ENCODE peak calls at places on chromosomes 6 and 20, in four cellular contexts. D, I, M and W are unnamed samples.

GRCh38 chr6:47234258-47234933 is 75.3 kb downstream of the TNFRSF21 start:
- DNase-seq in I (no peak), M (no peak), D (no peak), W (no peak)

GRCh38 chr6:67888886-67889681 is 746.0 kb upstream of the ADGRB3 start:
- DNase-seq in M (no peak), I (no peak), D (no peak), W (no peak)

GRCh38 chr20:34390769-34391447 is 27.8 kb downstream of the ITCH start:
- DNase-seq in M (no peak), I (peak), D (no peak), W (no peak)

GRCh38 chr6:11575408-11576033 is 38.0 kb downstream of the TMEM170B start:
- DNase-seq in I (peak), D (peak), M (peak), W (peak)

GRCh38 chr20:6956574-6956973 is 189.1 kb downstream of the BMP2 start:
- DNase-seq in M (no peak), I (no peak), D (no peak), W (no peak)

GRCh38 chr20:63567382-63568169 is 6.5 kb downstream of the HELZ2 start:
- DNase-seq in I (no peak), M (no peak), D (no peak), W (peak)

GRCh38 chr6:84428300-84428907 is 201.0 kb upstream of the CEP162 start:
- DNase-seq in D (peak), I (peak), M (peak), W (no peak)

GRCh38 chr20:57657537-57658446 is 37.6 kb upstream of the ZBP1 start:
- DNase-seq in D (no peak), I (no peak), M (peak), W (no peak)

GRCh38 chr6:89346433-89346832 is 6.1 kb downstream of the UBE2J1 start:
- DNase-seq in M (no peak), D (no peak), I (no peak), W (no peak)

GRCh38 chr6:11263185-11263817 is 30.8 kb upstream of the NEDD9 start:
- DNase-seq in M (no peak), I (no peak), D (peak), W (no peak)

GRCh38 chr20:63696628-63697356 is at the start of gene TNFRSF6B:
- DNase-seq in M (peak), D (no peak), I (no peak), W (no peak)

GRCh38 chr6:29631209-29631810 is 1.7 kb downstream of the GABBR1 start:
- DNase-seq in I (no peak), M (peak), D (no peak), W (no peak)

GRCh38 chr6:116945809-116946208 is 68.8 kb downstream of the RFX6 start:
- DNase-seq in D (no peak), I (no peak), M (no peak), W (no peak)
- TF ChIP-seq YY1 in D (no peak), I (no peak), M (no peak), W (no peak)

GRCh38 chr6:130632288-130632687 is 194.9 kb upstream of the SMLR1 start:
- DNase-seq in I (no peak), D (no peak), M (no peak), W (no peak)
- TF ChIP-seq YY1 in I (no peak), D (no peak), M (no peak), W (no peak)

DNA sequence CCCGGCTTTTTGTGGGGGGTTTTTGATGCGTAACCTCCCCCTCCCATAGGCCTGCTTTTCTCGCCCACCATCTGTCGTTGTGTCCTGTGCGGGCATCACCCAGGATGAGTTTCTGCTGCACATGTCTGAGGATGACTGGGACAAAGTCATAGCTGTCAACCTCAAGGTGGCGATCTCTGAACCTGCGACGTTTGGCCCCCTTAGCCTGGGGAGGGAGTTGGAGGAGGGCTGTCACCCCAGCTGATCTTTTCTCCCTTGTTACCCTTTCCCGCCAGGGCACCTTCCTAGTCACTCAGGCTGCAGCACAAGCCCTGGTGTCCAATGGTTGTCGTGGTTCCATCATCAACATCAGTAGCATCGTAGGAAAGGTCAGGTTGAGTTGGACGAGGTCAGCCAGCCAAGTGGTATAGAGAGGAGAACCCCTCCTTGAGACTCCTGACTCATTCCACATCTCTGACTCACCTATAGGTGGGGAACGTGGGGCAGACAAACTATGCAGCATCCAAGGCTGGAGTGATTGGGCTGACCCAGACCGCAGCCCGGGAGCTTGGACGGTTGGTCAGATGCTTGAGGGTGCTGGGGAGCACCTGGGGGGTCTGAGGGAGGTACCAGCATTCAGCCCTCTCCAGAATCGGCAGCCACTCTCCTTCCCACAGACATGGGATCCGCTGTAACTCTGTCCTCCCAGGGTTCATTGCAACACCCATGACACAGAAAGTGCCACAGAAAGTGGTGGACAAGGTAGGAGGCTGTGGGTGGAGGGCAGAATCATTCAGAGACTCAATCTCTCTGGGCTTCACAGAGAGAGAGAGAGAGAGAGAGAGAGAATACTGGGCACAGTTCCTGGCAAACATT is 944 bp downstream of the HSD17B8 start:
- DNase-seq in M (no peak), I (peak), D (no peak), W (no peak)
- TF ChIP-seq YY1 in M (no peak), I (no peak), D (no peak), W (no peak)

GRCh38 chr20:60160451-60160850 is 202.2 kb downstream of the CDH26 start:
- DNase-seq in D (no peak), M (no peak), I (no peak), W (no peak)
- TF ChIP-seq YY1 in D (no peak), M (no peak), I (no peak), W (no peak)

GRCh38 chr6:107591346-107591745 is 101.4 kb downstream of the SOBP start:
- DNase-seq in D (no peak), I (no peak), M (no peak), W (no peak)
- TF ChIP-seq YY1 in D (no peak), I (no peak), M (no peak), W (no peak)